ENCODE peak calls at places on chromosomes 2 and 18, in six cellular contexts. A, Y, J, X, W and H are unnamed samples.

GRCh38 chr2:45691152-45691551 is 39.7 kb downstream of the PRKCE start:
- DNase-seq in A (no peak), Y (no peak), J (no peak), X (no peak), W (no peak), H (no peak)

GRCh38 chr18:2606335-2606734 is 35.0 kb downstream of the NDC80 start:
- DNase-seq in A (no peak), Y (no peak), J (no peak), X (no peak), W (no peak), H (peak)

GRCh38 chr2:130846233-130846632 is 9.5 kb downstream of the ARHGEF4 start:
- DNase-seq in A (no peak), Y (no peak), J (no peak), X (no peak), W (no peak), H (no peak)

GRCh38 chr2:203811491-203812221 is 55.9 kb upstream of the CTLA4 start:
- DNase-seq in A (peak), Y (peak), J (no peak), X (peak), W (peak), H (peak)

GRCh38 chr18:10053861-10054260 is 140.0 kb downstream of the VAPA start:
- DNase-seq in A (no peak), Y (no peak), J (no peak), X (no peak), W (no peak), H (no peak)

GRCh38 chr18:63559567-63560491 is 17.7 kb downstream of the SERPINB12 start:
- DNase-seq in A (no peak), Y (no peak), J (no peak), X (no peak), W (no peak), H (no peak)

GRCh38 chr2:95301876-95302641 is 4.9 kb downstream of the KCNIP3 start:
- DNase-seq in A (no peak), Y (no peak), J (no peak), X (no peak), W (no peak), H (no peak)

GRCh38 chr2:127128508-127128907 is 21.6 kb upstream of the BIN1 start:
- DNase-seq in A (no peak), Y (no peak), J (peak), X (no peak), W (no peak), H (no peak)

GRCh38 chr2:201132518-201132917 is 16.6 kb downstream of the CFLAR start:
- DNase-seq in A (no peak), Y (no peak), J (no peak), X (no peak), W (no peak), H (no peak)

GRCh38 chr2:2834105-2834504 is 503.0 kb upstream of the MYT1L start:
- DNase-seq in A (no peak), Y (no peak), J (no peak), X (no peak), W (no peak), H (no peak)

GRCh38 chr2:121076885-121077549 is 208.0 kb downstream of the TFCP2L1 start:
- DNase-seq in A (peak), Y (peak), J (peak), X (peak), W (peak), H (peak)

GRCh38 chr2:29463181-29463900 is 348.1 kb downstream of the CLIP4 start:
- DNase-seq in A (no peak), Y (peak), J (no peak), X (no peak), W (no peak), H (peak)

GRCh38 chr18:50622865-50623393 is 63.0 kb downstream of the MAPK4 start:
- DNase-seq in A (no peak), Y (no peak), J (no peak), X (no peak), W (no peak), H (no peak)

GRCh38 chr2:48444404-48444803 is 85.5 kb upstream of the STON1 start:
- DNase-seq in A (no peak), Y (no peak), J (no peak), X (no peak), W (no peak), H (no peak)

GRCh38 chr2:236904389-236905263 is 181.1 kb upstream of the COPS8 start:
- DNase-seq in A (no peak), Y (no peak), J (no peak), X (no peak), W (no peak), H (no peak)

GRCh38 chr2:181457121-181457740 is at the start of gene ITGA4:
- DNase-seq in A (peak), Y (peak), J (peak), X (peak), W (peak), H (peak)

GRCh38 chr2:145501920-145502319 is 982.0 kb upstream of the ZEB2 start:
- DNase-seq in A (no peak), Y (no peak), J (no peak), X (peak), W (no peak), H (no peak)

GRCh38 chr2:100621371-100621910 is 58.6 kb downstream of the PDCL3 start:
- DNase-seq in A (peak), Y (no peak), J (no peak), X (no peak), W (no peak), H (no peak)

GRCh38 chr2:234949762-234950434 is 1.9 kb upstream of the SH3BP4 start:
- DNase-seq in A (no peak), Y (peak), J (no peak), X (no peak), W (no peak), H (peak)

GRCh38 chr2:66761826-66762225 is 326.9 kb downstream of the MEIS1 start:
- DNase-seq in A (no peak), Y (no peak), J (no peak), X (no peak), W (no peak), H (no peak)

GRCh38 chr2:215626812-215627281 is 191.0 kb upstream of the FN1 start:
- DNase-seq in A (no peak), Y (peak), J (no peak), X (no peak), W (no peak), H (peak)

GRCh38 chr2:236628981-236629605 is 59.5 kb downstream of the ACKR3 start:
- DNase-seq in A (no peak), Y (no peak), J (no peak), X (no peak), W (no peak), H (no peak)

GRCh38 chr2:217637268-217637615 is 365.6 kb downstream of the TNS1 start:
- DNase-seq in A (no peak), Y (no peak), J (no peak), X (no peak), W (no peak), H (no peak)

GRCh38 chr2:219702796-219703545 is 75.5 kb downstream of the SLC4A3 start:
- DNase-seq in A (no peak), Y (no peak), J (no peak), X (no peak), W (no peak), H (no peak)

GRCh38 chr2:200523158-200523557 is 2.8 kb upstream of the SGO2 start:
- DNase-seq in A (no peak), Y (no peak), J (no peak), X (no peak), W (no peak), H (no peak)

GRCh38 chr2:33552758-33553461 is 46.2 kb downstream of the FAM98A start:
- DNase-seq in A (no peak), Y (peak), J (no peak), X (no peak), W (no peak), H (peak)

GRCh38 chr2:40364143-40364903 is 87.6 kb downstream of the SLC8A1 start:
- DNase-seq in A (no peak), Y (peak), J (no peak), X (no peak), W (no peak), H (peak)

GRCh38 chr2:143296089-143296488 is 166.9 kb downstream of the ARHGAP15 start:
- DNase-seq in A (no peak), Y (no peak), J (no peak), X (no peak), W (no peak), H (no peak)

GRCh38 chr2:101524811-101525430 is 50.0 kb upstream of the RFX8 start:
- DNase-seq in A (no peak), Y (no peak), J (no peak), X (no peak), W (no peak), H (no peak)

GRCh38 chr2:199570957-199571356 is 113.2 kb upstream of the SATB2 start:
- DNase-seq in A (no peak), Y (no peak), J (no peak), X (no peak), W (no peak), H (no peak)

GRCh38 chr18:60174832-60175231 is 197.7 kb downstream of the MC4R start:
- DNase-seq in A (no peak), Y (no peak), J (no peak), X (no peak), W (no peak), H (no peak)

GRCh38 chr18:35110037-35110436 is 68.8 kb downstream of the MAPRE2 start:
- DNase-seq in A (no peak), Y (no peak), J (no peak), X (no peak), W (no peak), H (no peak)

GRCh38 chr2:84701880-84702279 is 179.0 kb downstream of the TRABD2A start:
- DNase-seq in A (no peak), Y (peak), J (no peak), X (no peak), W (no peak), H (peak)

GRCh38 chr2:147538088-147538487 is 306.7 kb upstream of the ACVR2A start:
- DNase-seq in A (no peak), Y (peak), J (no peak), X (no peak), W (no peak), H (no peak)

GRCh38 chr2:205965707-205966106 is 120.3 kb downstream of the INO80D start:
- DNase-seq in A (no peak), Y (no peak), J (no peak), X (no peak), W (no peak), H (no peak)

GRCh38 chr2:1550658-1551316 is 137.5 kb downstream of the TPO start:
- DNase-seq in A (peak), Y (peak), J (peak), X (peak), W (peak), H (peak)

GRCh38 chr18:23855721-23856120 is 158.8 kb upstream of the TTC39C start:
- DNase-seq in A (no peak), Y (no peak), J (no peak), X (no peak), W (no peak), H (no peak)